ENCODE peak calls at places on chromosomes 5 and 9, in seven cellular contexts. S is epithelial cell of esophagus; B is HT1080; Z is activated T-helper 1 cell treated with anti-CD3 and anti-CD28 coated beads, Interleukin-12 subunit alpha, Interleukin-12 subunit beta, Interleukin-2, Interleukin-4 antibody, amounts not matched to agents 30 ng/mL and 10 ng/mL and 1 ng/mL, durations not matched to agents 14 hours and 24 hours and 36 hours; J is omental fat pad; W is PC-9; C is transverse colon. U is an unnamed sample.

GRCh38 chr5:132327278-132327959 is 33.2 kb downstream of the SLC22A4 start:
- DNase-seq in W (no peak), J (no peak), B (no peak), C (no peak), S (no peak), Z (no peak), U (no peak)

GRCh38 chr5:133225671-133226152 is 173.9 kb downstream of the HSPA4 start:
- DNase-seq in C (peak; percentile 30), J (no peak), S (peak; percentile 59), W (no peak), Z (no peak), B (no peak), U (peak; percentile 95)

GRCh38 chr5:74233571-74233970 is 407.0 kb downstream of the ENC1 start:
- DNase-seq in S (peak; percentile 86), W (no peak), B (peak; percentile 77), Z (no peak), J (no peak), C (no peak), U (no peak)

GRCh38 chr5:83645936-83646335 is 74.7 kb downstream of the HAPLN1 start:
- DNase-seq in B (no peak), J (no peak), S (peak; percentile 11), W (no peak), C (no peak), Z (no peak), U (no peak)

GRCh38 chr5:181241393-181241975 is 2.2 kb downstream of the RACK1 start:
- DNase-seq in S (peak; percentile 94), Z (peak; percentile 25), W (peak; percentile 44), J (no peak), B (peak; percentile 92), C (no peak), U (no peak)

GRCh38 chr5:57202811-57203210 is 29.0 kb downstream of the GPBP1 start:
- DNase-seq in Z (no peak), B (no peak), J (no peak), S (no peak), W (no peak), C (no peak), U (no peak)

GRCh38 chr9:36470891-36471290 is 70.8 kb upstream of the RNF38 start:
- DNase-seq in B (peak; percentile 82), S (peak; percentile 59), W (peak; percentile 35), J (no peak), Z (peak; percentile 54), C (peak; percentile 70), U (peak; percentile 82)

GRCh38 chr5:132915681-132916080 is 42.2 kb downstream of the LEAP2 start:
- DNase-seq in S (peak; percentile 42), W (no peak), Z (no peak), B (peak; percentile 64), J (no peak), C (no peak), U (no peak)

GRCh38 chr5:171427318-171428167 is 8.1 kb downstream of the FGF18 start:
- DNase-seq in C (no peak), W (no peak), B (no peak), S (no peak), Z (no peak), J (no peak), U (no peak)

GRCh38 chr9:35771943-35772342 is 17.9 kb upstream of the MSMP start:
- DNase-seq in B (peak; percentile 47), W (no peak), S (peak; percentile 94), C (peak; percentile 32), Z (no peak), J (no peak), U (peak; percentile 95)

GRCh38 chr9:113656771-113657670 is 193.5 kb downstream of the RGS3 start:
- DNase-seq in S (no peak), B (no peak), W (no peak), Z (no peak), J (no peak), C (no peak), U (no peak)

GRCh38 chr5:111618644-111619271 is 106.4 kb upstream of the STARD4 start:
- DNase-seq in W (no peak), B (no peak), C (no peak), J (no peak), S (peak; percentile 24), Z (no peak), U (no peak)

GRCh38 chr5:160133071-160133917 is 14.0 kb upstream of the PWWP2A start:
- DNase-seq in J (no peak), B (no peak), S (no peak), Z (no peak), W (no peak), C (no peak), U (peak; percentile 17)

GRCh38 chr5:138952962-138953361 is 77.8 kb upstream of the LRRTM2 start:
- DNase-seq in W (no peak), J (no peak), C (no peak), S (no peak), B (no peak), Z (no peak), U (no peak)

GRCh38 chr9:110049699-110050450 is 158.1 kb downstream of the C9orf152 start:
- DNase-seq in Z (peak; percentile 20), C (peak; percentile 40), S (peak; percentile 39), J (no peak), W (peak; percentile 45), B (no peak), U (peak; percentile 33)

GRCh38 chr5:115855959-115856358 is 14.2 kb downstream of the AP3S1 start:
- DNase-seq in C (no peak), B (no peak), W (no peak), Z (no peak), S (peak; percentile 50), J (no peak), U (no peak)

U was measured in small intestine.